ENCODE peak calls at places on chromosomes 16 and 17, in seven cellular contexts. One of them, this sample, is unnamed.

GRCh38 chr17:67520916-67521772 is 144.1 kb downstream of the PITPNC1 start:
- DNase-seq in tibial artery: no peak
- DNase-seq in AG10803: peak
- DNase-seq in ureter: no peak
- DNase-seq in CMK: no peak
- DNase-seq in GM18507: no peak
- DNase-seq in bronchial epithelial cell: no peak
- DNase-seq in this sample: no peak

GRCh38 chr17:43861960-43862359 is 15.0 kb downstream of the CD300LG start:
- DNase-seq in ureter: no peak
- DNase-seq in tibial artery: peak
- DNase-seq in bronchial epithelial cell: no peak
- DNase-seq in GM18507: no peak
- DNase-seq in CMK: no peak
- DNase-seq in AG10803: no peak
- DNase-seq in this sample: no peak

GRCh38 chr17:45942284-45942683 is 47.9 kb downstream of the MAPT start:
- DNase-seq in bronchial epithelial cell: no peak
- DNase-seq in tibial artery: peak
- DNase-seq in AG10803: peak
- DNase-seq in CMK: no peak
- DNase-seq in ureter: peak
- DNase-seq in GM18507: no peak
- DNase-seq in this sample: no peak

GRCh38 chr17:978110-979093 is 1.2 kb downstream of the NXN start:
- DNase-seq in bronchial epithelial cell: peak
- DNase-seq in GM18507: no peak
- DNase-seq in CMK: no peak
- DNase-seq in tibial artery: no peak
- DNase-seq in AG10803: peak
- DNase-seq in ureter: no peak
- DNase-seq in this sample: peak

GRCh38 chr17:79793924-79794304 is 3.0 kb downstream of the CBX8 start:
- DNase-seq in AG10803: no peak
- DNase-seq in GM18507: no peak
- DNase-seq in tibial artery: no peak
- DNase-seq in CMK: no peak
- DNase-seq in bronchial epithelial cell: no peak
- DNase-seq in ureter: no peak
- DNase-seq in this sample: no peak

GRCh38 chr17:19641687-19642372 is 6.7 kb upstream of the ALDH3A2 start:
- DNase-seq in AG10803: no peak
- DNase-seq in GM18507: no peak
- DNase-seq in CMK: no peak
- DNase-seq in ureter: no peak
- DNase-seq in bronchial epithelial cell: peak
- DNase-seq in tibial artery: no peak
- DNase-seq in this sample: no peak

GRCh38 chr17:74453665-74454196 is 12.7 kb upstream of the CD300A start:
- DNase-seq in tibial artery: peak
- DNase-seq in CMK: no peak
- DNase-seq in GM18507: peak
- DNase-seq in ureter: no peak
- DNase-seq in AG10803: no peak
- DNase-seq in bronchial epithelial cell: no peak
- DNase-seq in this sample: no peak

GRCh38 chr16:46748775-46749705 is 896 bp upstream of the MYLK3 start:
- DNase-seq in tibial artery: no peak
- DNase-seq in AG10803: no peak
- DNase-seq in GM18507: no peak
- DNase-seq in CMK: no peak
- DNase-seq in ureter: no peak
- DNase-seq in bronchial epithelial cell: no peak
- DNase-seq in this sample: no peak

GRCh38 chr17:46831573-46832305 is 13.2 kb upstream of the WNT3 start:
- DNase-seq in tibial artery: no peak
- DNase-seq in bronchial epithelial cell: no peak
- DNase-seq in GM18507: no peak
- DNase-seq in AG10803: no peak
- DNase-seq in CMK: no peak
- DNase-seq in ureter: no peak
- DNase-seq in this sample: no peak

GRCh38 chr16:30786115-30786935 is 680 bp downstream of the ZNF629 start:
- DNase-seq in ureter: no peak
- DNase-seq in CMK: no peak
- DNase-seq in GM18507: no peak
- DNase-seq in AG10803: peak
- DNase-seq in tibial artery: no peak
- DNase-seq in bronchial epithelial cell: no peak
- DNase-seq in this sample: peak

GRCh38 chr17:30600062-30600829 is 123.0 kb downstream of the GOSR1 start:
- DNase-seq in bronchial epithelial cell: peak
- DNase-seq in ureter: peak
- DNase-seq in AG10803: peak
- DNase-seq in CMK: peak
- DNase-seq in tibial artery: peak
- DNase-seq in GM18507: peak
- DNase-seq in this sample: peak

GRCh38 chr16:73949574-73950348 is 346.9 kb upstream of the PSMD7 start:
- DNase-seq in GM18507: no peak
- DNase-seq in CMK: no peak
- DNase-seq in bronchial epithelial cell: peak
- DNase-seq in AG10803: peak
- DNase-seq in ureter: no peak
- DNase-seq in tibial artery: no peak
- DNase-seq in this sample: peak

GRCh38 chr17:58330997-58331814 is 2.6 kb upstream of the TSPOAP1 start:
- DNase-seq in AG10803: no peak
- DNase-seq in tibial artery: no peak
- DNase-seq in bronchial epithelial cell: no peak
- DNase-seq in ureter: no peak
- DNase-seq in GM18507: no peak
- DNase-seq in CMK: peak
- DNase-seq in this sample: no peak

GRCh38 chr16:84689126-84689525 is 10.7 kb upstream of the USP10 start:
- DNase-seq in ureter: no peak
- DNase-seq in bronchial epithelial cell: peak
- DNase-seq in CMK: no peak
- DNase-seq in tibial artery: no peak
- DNase-seq in GM18507: no peak
- DNase-seq in AG10803: peak
- DNase-seq in this sample: peak

GRCh38 chr17:65442250-65442649 is 119.2 kb downstream of the AXIN2 start:
- DNase-seq in bronchial epithelial cell: no peak
- DNase-seq in tibial artery: no peak
- DNase-seq in CMK: no peak
- DNase-seq in AG10803: no peak
- DNase-seq in ureter: no peak
- DNase-seq in GM18507: no peak
- DNase-seq in this sample: no peak

GRCh38 chr17:42578282-42578869 is 847 bp upstream of the PSMC3IP start:
- DNase-seq in ureter: peak
- DNase-seq in bronchial epithelial cell: peak
- DNase-seq in tibial artery: no peak
- DNase-seq in AG10803: peak
- DNase-seq in GM18507: peak
- DNase-seq in CMK: peak
- DNase-seq in this sample: peak

GRCh38 chr16:49740190-49740589 is 115.7 kb downstream of the ZNF423 start:
- DNase-seq in tibial artery: no peak
- DNase-seq in GM18507: no peak
- DNase-seq in AG10803: no peak
- DNase-seq in ureter: no peak
- DNase-seq in CMK: no peak
- DNase-seq in bronchial epithelial cell: no peak
- DNase-seq in this sample: no peak

GRCh38 chr17:59840908-59841666 is 51.7 kb downstream of the TUBD1 start:
- DNase-seq in GM18507: no peak
- DNase-seq in AG10803: peak
- DNase-seq in CMK: no peak
- DNase-seq in ureter: no peak
- DNase-seq in tibial artery: no peak
- DNase-seq in bronchial epithelial cell: peak
- DNase-seq in this sample: peak

GRCh38 chr17:81365148-81365600 is 30.1 kb upstream of the BAHCC1 start:
- DNase-seq in GM18507: no peak
- DNase-seq in ureter: peak
- DNase-seq in tibial artery: no peak
- DNase-seq in AG10803: peak
- DNase-seq in CMK: no peak
- DNase-seq in bronchial epithelial cell: peak
- DNase-seq in this sample: peak

GRCh38 chr17:74145756-74146155 is 57.7 kb upstream of the RPL38 start:
- DNase-seq in GM18507: no peak
- DNase-seq in bronchial epithelial cell: no peak
- DNase-seq in ureter: peak
- DNase-seq in AG10803: no peak
- DNase-seq in CMK: no peak
- DNase-seq in tibial artery: peak
- DNase-seq in this sample: no peak

GRCh38 chr16:64180136-64180900 is 941.5 kb downstream of the CDH11 start:
- DNase-seq in AG10803: no peak
- DNase-seq in CMK: no peak
- DNase-seq in ureter: no peak
- DNase-seq in bronchial epithelial cell: no peak
- DNase-seq in GM18507: no peak
- DNase-seq in tibial artery: no peak
- DNase-seq in this sample: no peak

GRCh38 chr17:51585514-51586104 is 325.3 kb downstream of the UTP18 start:
- DNase-seq in tibial artery: no peak
- DNase-seq in ureter: no peak
- DNase-seq in AG10803: no peak
- DNase-seq in CMK: no peak
- DNase-seq in GM18507: no peak
- DNase-seq in bronchial epithelial cell: peak
- DNase-seq in this sample: peak

GRCh38 chr16:86048882-86049585 is 150.1 kb downstream of the IRF8 start:
- DNase-seq in GM18507: no peak
- DNase-seq in ureter: no peak
- DNase-seq in CMK: no peak
- DNase-seq in tibial artery: no peak
- DNase-seq in bronchial epithelial cell: no peak
- DNase-seq in AG10803: no peak
- DNase-seq in this sample: no peak

GRCh38 chr17:9238340-9239259 is 217.3 kb downstream of the NTN1 start:
- DNase-seq in tibial artery: no peak
- DNase-seq in bronchial epithelial cell: no peak
- DNase-seq in CMK: no peak
- DNase-seq in GM18507: no peak
- DNase-seq in AG10803: no peak
- DNase-seq in ureter: no peak
- DNase-seq in this sample: no peak

GRCh38 chr17:68656666-68657065 is 55.5 kb upstream of the FAM20A start:
- DNase-seq in ureter: no peak
- DNase-seq in GM18507: no peak
- DNase-seq in CMK: no peak
- DNase-seq in bronchial epithelial cell: no peak
- DNase-seq in AG10803: no peak
- DNase-seq in tibial artery: no peak
- DNase-seq in this sample: no peak

GRCh38 chr17:41049110-41049509 is 2.0 kb upstream of the KRTAP2-1 start:
- DNase-seq in ureter: no peak
- DNase-seq in CMK: no peak
- DNase-seq in GM18507: peak
- DNase-seq in AG10803: peak
- DNase-seq in bronchial epithelial cell: no peak
- DNase-seq in tibial artery: no peak
- DNase-seq in this sample: peak

GRCh38 chr16:23016372-23016771 is 132.9 kb downstream of the USP31 start:
- DNase-seq in GM18507: no peak
- DNase-seq in ureter: no peak
- DNase-seq in CMK: no peak
- DNase-seq in bronchial epithelial cell: no peak
- DNase-seq in tibial artery: no peak
- DNase-seq in AG10803: no peak
- DNase-seq in this sample: no peak

GRCh38 chr16:56265746-56266145 is 74.5 kb downstream of the GNAO1 start:
- DNase-seq in GM18507: no peak
- DNase-seq in bronchial epithelial cell: no peak
- DNase-seq in ureter: no peak
- DNase-seq in AG10803: no peak
- DNase-seq in CMK: no peak
- DNase-seq in tibial artery: peak
- DNase-seq in this sample: no peak

GRCh38 chr17:10197721-10198508 is 491 bp downstream of the GAS7 start:
- DNase-seq in GM18507: no peak
- DNase-seq in tibial artery: no peak
- DNase-seq in ureter: no peak
- DNase-seq in bronchial epithelial cell: no peak
- DNase-seq in CMK: no peak
- DNase-seq in AG10803: no peak
- DNase-seq in this sample: no peak

GRCh38 chr16:66714659-66715307 is 18.2 kb upstream of the CMTM4 start:
- DNase-seq in ureter: no peak
- DNase-seq in tibial artery: no peak
- DNase-seq in AG10803: peak
- DNase-seq in bronchial epithelial cell: peak
- DNase-seq in CMK: no peak
- DNase-seq in GM18507: no peak
- DNase-seq in this sample: peak

GRCh38 chr17:6507535-6507934 is 48.8 kb downstream of the PITPNM3 start:
- DNase-seq in GM18507: no peak
- DNase-seq in bronchial epithelial cell: peak
- DNase-seq in AG10803: peak
- DNase-seq in ureter: no peak
- DNase-seq in CMK: no peak
- DNase-seq in tibial artery: peak
- DNase-seq in this sample: peak

GRCh38 chr17:17792551-17793377 is 44.0 kb downstream of the SREBF1 start:
- DNase-seq in GM18507: no peak
- DNase-seq in AG10803: peak
- DNase-seq in bronchial epithelial cell: peak
- DNase-seq in tibial artery: no peak
- DNase-seq in ureter: no peak
- DNase-seq in CMK: no peak
- DNase-seq in this sample: no peak

GRCh38 chr16:31480851-31481250 is 2.1 kb upstream of the SLC5A2 start:
- DNase-seq in AG10803: no peak
- DNase-seq in GM18507: no peak
- DNase-seq in CMK: no peak
- DNase-seq in tibial artery: no peak
- DNase-seq in bronchial epithelial cell: no peak
- DNase-seq in ureter: no peak
- DNase-seq in this sample: no peak

GRCh38 chr17:53032861-53033271 is 789.9 kb upstream of the KIF2B start:
- DNase-seq in bronchial epithelial cell: peak
- DNase-seq in AG10803: no peak
- DNase-seq in tibial artery: no peak
- DNase-seq in ureter: no peak
- DNase-seq in GM18507: no peak
- DNase-seq in CMK: no peak
- DNase-seq in this sample: peak

GRCh38 chr17:17398928-17399926 is 77.6 kb upstream of the MED9 start:
- DNase-seq in ureter: no peak
- DNase-seq in AG10803: peak
- DNase-seq in GM18507: no peak
- DNase-seq in CMK: no peak
- DNase-seq in tibial artery: no peak
- DNase-seq in bronchial epithelial cell: no peak
- DNase-seq in this sample: no peak

GRCh38 chr17:31469959-31470358 is 78.5 kb downstream of the RAB11FIP4 start:
- DNase-seq in AG10803: no peak
- DNase-seq in CMK: no peak
- DNase-seq in bronchial epithelial cell: no peak
- DNase-seq in ureter: no peak
- DNase-seq in tibial artery: no peak
- DNase-seq in GM18507: no peak
- DNase-seq in this sample: no peak

This sample was measured in epithelial cell of esophagus.